ENCODE peak calls at places on chromosomes 2 and 18, in four cellular contexts. One of them, this sample, is unnamed.
A peak's percentile ranks its signal among the peaks of the same experiment; 100 is the strongest.

GRCh38 chr2:119678021-119678656 is 862 bp upstream of the TMEM177 start:
- DNase-seq in fibroblast of lung: no peak
- DNase-seq in cardiac fibroblast: no peak
- DNase-seq in mammary epithelial cell: no peak
- DNase-seq in this sample: no peak

GRCh38 chr2:106961328-106961727 is 75.4 kb upstream of the ST6GAL2 start:
- DNase-seq in fibroblast of lung: peak; percentile 52
- DNase-seq in cardiac fibroblast: no peak
- DNase-seq in mammary epithelial cell: no peak
- DNase-seq in this sample: no peak

GRCh38 chr2:105888625-105889024 is 143.9 kb downstream of the NCK2 start:
- DNase-seq in fibroblast of lung: no peak
- DNase-seq in cardiac fibroblast: peak; percentile 48
- DNase-seq in mammary epithelial cell: no peak
- DNase-seq in this sample: no peak

GRCh38 chr2:15127251-15127650 is 433.9 kb downstream of the NBAS start:
- DNase-seq in fibroblast of lung: no peak
- DNase-seq in cardiac fibroblast: no peak
- DNase-seq in mammary epithelial cell: no peak
- DNase-seq in this sample: no peak

GRCh38 chr2:172865422-172865821 is 129.8 kb downstream of the RAPGEF4 start:
- DNase-seq in fibroblast of lung: no peak
- DNase-seq in cardiac fibroblast: peak; percentile 39
- DNase-seq in mammary epithelial cell: no peak
- DNase-seq in this sample: no peak

GRCh38 chr2:193943406-193943960 is 1713.5 kb upstream of the SLC39A10 start:
- DNase-seq in fibroblast of lung: no peak
- DNase-seq in cardiac fibroblast: no peak
- DNase-seq in mammary epithelial cell: no peak
- DNase-seq in this sample: no peak

GRCh38 chr2:68272246-68272987 is 20.1 kb upstream of the PPP3R1 start:
- DNase-seq in fibroblast of lung: no peak
- DNase-seq in cardiac fibroblast: no peak
- DNase-seq in mammary epithelial cell: no peak
- DNase-seq in this sample: no peak

GRCh38 chr2:10007440-10007839 is 35.9 kb upstream of the KLF11 start:
- DNase-seq in fibroblast of lung: peak; percentile 28
- DNase-seq in cardiac fibroblast: no peak
- DNase-seq in mammary epithelial cell: no peak
- DNase-seq in this sample: no peak

GRCh38 chr2:76579911-76580310 is 869.2 kb upstream of the GCFC2 start:
- DNase-seq in fibroblast of lung: no peak
- DNase-seq in cardiac fibroblast: no peak
- DNase-seq in mammary epithelial cell: no peak
- DNase-seq in this sample: no peak

GRCh38 chr2:19575618-19576017 is 217.2 kb upstream of the OSR1 start:
- DNase-seq in fibroblast of lung: peak; percentile 73
- DNase-seq in cardiac fibroblast: peak; percentile 44
- DNase-seq in mammary epithelial cell: no peak
- DNase-seq in this sample: no peak

GRCh38 chr2:16219292-16219975 is 279.1 kb downstream of the MYCN start:
- DNase-seq in fibroblast of lung: no peak
- DNase-seq in cardiac fibroblast: no peak
- DNase-seq in mammary epithelial cell: no peak
- DNase-seq in this sample: no peak

GRCh38 chr2:18719978-18720775 is 130.8 kb upstream of the NT5C1B start:
- DNase-seq in fibroblast of lung: peak; percentile 61
- DNase-seq in cardiac fibroblast: peak; percentile 79
- DNase-seq in mammary epithelial cell: peak; percentile 70
- DNase-seq in this sample: peak; percentile 40

GRCh38 chr2:12685145-12685544 is 31.6 kb upstream of the TRIB2 start:
- DNase-seq in fibroblast of lung: peak; percentile 77
- DNase-seq in cardiac fibroblast: peak; percentile 35
- DNase-seq in mammary epithelial cell: no peak
- DNase-seq in this sample: no peak

GRCh38 chr2:228870993-228871392 is 400.1 kb downstream of the PID1 start:
- DNase-seq in fibroblast of lung: no peak
- DNase-seq in cardiac fibroblast: no peak
- DNase-seq in mammary epithelial cell: no peak
- DNase-seq in this sample: no peak

GRCh38 chr2:15794608-15795134 is 145.7 kb upstream of the MYCN start:
- DNase-seq in fibroblast of lung: no peak
- DNase-seq in cardiac fibroblast: no peak
- DNase-seq in mammary epithelial cell: no peak
- DNase-seq in this sample: no peak

GRCh38 chr2:22375094-22375493 is 1009.9 kb upstream of the KLHL29 start:
- DNase-seq in fibroblast of lung: no peak
- DNase-seq in cardiac fibroblast: no peak
- DNase-seq in mammary epithelial cell: no peak
- DNase-seq in this sample: no peak

GRCh38 chr2:22382439-22383169 is 1002.4 kb upstream of the KLHL29 start:
- DNase-seq in fibroblast of lung: no peak
- DNase-seq in cardiac fibroblast: no peak
- DNase-seq in mammary epithelial cell: no peak
- DNase-seq in this sample: no peak

DNA sequence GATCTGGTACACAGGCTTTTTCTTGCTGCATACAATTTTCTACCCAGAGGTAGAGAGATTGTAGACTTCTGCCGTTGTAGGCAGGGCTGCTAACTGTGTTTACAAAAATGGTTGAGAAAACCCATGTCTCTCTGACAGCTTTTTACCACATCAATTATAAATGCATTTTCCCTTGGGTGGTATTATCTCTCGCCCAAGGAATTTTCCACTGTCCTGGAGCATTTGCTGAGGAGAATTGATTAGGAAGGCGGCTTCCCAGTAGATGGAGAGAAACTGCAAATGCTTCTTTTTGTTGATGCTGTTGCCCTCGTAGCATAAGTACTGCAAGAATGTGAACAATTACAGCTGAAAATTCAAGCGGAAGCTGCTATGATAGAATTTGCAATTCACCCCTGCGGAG is 1007.7 kb upstream of the KLHL29 start:
- DNase-seq in fibroblast of lung: no peak
- DNase-seq in cardiac fibroblast: no peak
- DNase-seq in mammary epithelial cell: no peak
- DNase-seq in this sample: no peak
- H3K4me3 ChIP-seq in fibroblast of lung: no peak overlapping the region
- H3K4me3 ChIP-seq in cardiac fibroblast: no peak overlapping the region
- H3K4me3 ChIP-seq in mammary epithelial cell: no peak overlapping the region
- H3K4me3 ChIP-seq in this sample: no peak overlapping the region

DNA sequence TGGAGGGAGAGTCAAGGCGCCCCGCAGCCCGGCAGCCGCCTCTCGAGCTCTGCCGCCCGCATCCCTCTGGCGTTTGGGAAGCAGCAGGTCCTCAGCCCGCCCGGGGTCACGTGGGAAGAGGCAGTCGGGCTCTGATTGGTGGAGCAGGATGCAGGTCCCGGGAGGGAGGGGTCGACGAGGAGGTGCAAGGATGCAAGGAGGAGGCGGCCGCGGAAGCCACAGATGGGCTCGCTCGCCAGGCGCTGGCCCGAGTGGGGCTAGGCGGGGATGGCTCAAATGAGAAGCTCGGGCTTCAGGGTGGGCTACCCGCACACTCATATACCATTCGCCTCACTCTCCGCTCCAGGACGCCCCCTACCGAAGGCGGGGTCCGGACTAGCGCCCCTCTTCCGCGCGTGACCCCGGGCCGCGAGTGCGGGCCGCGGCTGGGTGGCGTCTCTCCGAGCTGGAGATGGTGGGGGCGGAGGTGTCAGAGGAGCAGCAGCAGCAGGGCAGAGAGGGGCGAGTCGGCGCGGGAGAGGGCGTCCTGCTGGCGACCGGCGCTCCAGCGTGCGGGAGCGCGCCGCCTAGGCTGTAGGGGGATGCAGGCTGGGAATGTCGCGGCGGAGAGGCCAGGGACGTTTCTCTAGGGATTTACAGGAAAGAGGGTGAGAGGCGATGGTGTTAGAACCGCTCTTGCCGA is at the start of gene TMEFF2:
- DNase-seq in fibroblast of lung: peak; percentile 84
- DNase-seq in cardiac fibroblast: peak; percentile 64
- DNase-seq in mammary epithelial cell: peak; percentile 6
- DNase-seq in this sample: no peak
- TF ChIP-seq CTCF in fibroblast of lung: peak; percentile 23
- TF ChIP-seq CTCF in cardiac fibroblast: peak; percentile 2
- TF ChIP-seq CTCF in mammary epithelial cell: no peak
- TF ChIP-seq CTCF in this sample: peak; percentile 36

GRCh38 chr2:232386740-232387450 is 8.3 kb downstream of the ALPP start:
- DNase-seq in fibroblast of lung: peak; percentile 36
- DNase-seq in cardiac fibroblast: peak; percentile 15
- DNase-seq in mammary epithelial cell: peak; percentile 32
- DNase-seq in this sample: no peak

GRCh38 chr2:232389327-232389726 is 10.8 kb downstream of the ALPP start:
- DNase-seq in fibroblast of lung: peak; percentile 64
- DNase-seq in cardiac fibroblast: peak; percentile 39
- DNase-seq in mammary epithelial cell: no peak
- DNase-seq in this sample: no peak

GRCh38 chr2:232386490-232386739 is 7.9 kb downstream of the ALPP start:
- DNase-seq in fibroblast of lung: no peak
- DNase-seq in cardiac fibroblast: no peak
- DNase-seq in mammary epithelial cell: no peak
- DNase-seq in this sample: no peak

GRCh38 chr2:232388324-232388891 is 9.9 kb downstream of the ALPP start:
- DNase-seq in fibroblast of lung: no peak
- DNase-seq in cardiac fibroblast: no peak
- DNase-seq in mammary epithelial cell: no peak
- DNase-seq in this sample: no peak

GRCh38 chr2:232387451-232388171 is 9.1 kb downstream of the ALPP start:
- DNase-seq in fibroblast of lung: no peak
- DNase-seq in cardiac fibroblast: no peak
- DNase-seq in mammary epithelial cell: no peak
- DNase-seq in this sample: no peak
- H3K4me3 ChIP-seq in fibroblast of lung: no peak overlapping the region
- H3K4me3 ChIP-seq in cardiac fibroblast: no peak overlapping the region
- H3K4me3 ChIP-seq in mammary epithelial cell: no peak overlapping the region
- H3K4me3 ChIP-seq in this sample: no peak overlapping the region

DNA sequence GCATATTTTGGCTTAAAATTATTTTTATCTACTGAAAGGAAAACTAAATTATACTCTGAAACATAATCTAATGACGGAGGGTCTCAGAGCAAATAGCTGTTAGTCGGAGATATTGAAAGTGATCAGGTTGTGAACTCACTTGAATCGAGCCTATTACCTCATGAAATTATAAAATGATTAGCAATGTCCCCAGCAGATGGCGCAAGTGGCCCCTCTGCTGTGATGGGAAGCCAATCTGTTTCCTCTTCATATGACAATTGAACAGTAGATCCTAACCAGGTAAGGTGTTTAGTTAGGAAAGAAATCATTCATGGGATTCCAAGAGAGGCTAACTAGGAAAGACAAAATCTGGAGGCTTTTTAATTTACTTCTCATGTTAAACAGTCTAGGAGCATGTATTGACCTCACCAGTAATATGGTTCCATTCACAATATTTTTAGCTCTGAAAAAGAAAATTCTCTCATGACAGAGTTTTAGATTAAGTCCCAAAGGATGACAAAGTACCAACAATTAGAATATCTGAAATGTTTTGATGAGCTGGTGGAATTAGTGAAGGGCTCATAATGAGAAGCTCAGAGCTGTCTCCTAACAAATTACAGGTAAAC is 29.9 kb upstream of the MPPE1 start:
- DNase-seq in fibroblast of lung: peak; percentile 45
- DNase-seq in cardiac fibroblast: peak; percentile 80
- DNase-seq in mammary epithelial cell: peak; percentile 47
- DNase-seq in this sample: no peak
- TF ChIP-seq CTCF in fibroblast of lung: peak; percentile 75
- TF ChIP-seq CTCF in cardiac fibroblast: peak; percentile 69
- TF ChIP-seq CTCF in mammary epithelial cell: peak; percentile 70
- TF ChIP-seq CTCF in this sample: peak; percentile 70

GRCh38 chr2:239158641-239159475 is 242.0 kb downstream of the HDAC4 start:
- DNase-seq in fibroblast of lung: no peak
- DNase-seq in cardiac fibroblast: no peak
- DNase-seq in mammary epithelial cell: no peak
- DNase-seq in this sample: no peak

GRCh38 chr2:239156516-239157265 is 244.1 kb downstream of the HDAC4 start:
- DNase-seq in fibroblast of lung: no peak
- DNase-seq in cardiac fibroblast: no peak
- DNase-seq in mammary epithelial cell: no peak
- DNase-seq in this sample: no peak

GRCh38 chr2:239157766-239158165 is 243.1 kb downstream of the HDAC4 start:
- DNase-seq in fibroblast of lung: no peak
- DNase-seq in cardiac fibroblast: no peak
- DNase-seq in mammary epithelial cell: peak; percentile 44
- DNase-seq in this sample: no peak

GRCh38 chr2:239155806-239156480 is 244.9 kb downstream of the HDAC4 start:
- DNase-seq in fibroblast of lung: no peak
- DNase-seq in cardiac fibroblast: no peak
- DNase-seq in mammary epithelial cell: no peak
- DNase-seq in this sample: no peak

GRCh38 chr2:239157269-239157668 is 243.6 kb downstream of the HDAC4 start:
- DNase-seq in fibroblast of lung: no peak
- DNase-seq in cardiac fibroblast: no peak
- DNase-seq in mammary epithelial cell: no peak
- DNase-seq in this sample: no peak
- H3K4me3 ChIP-seq in fibroblast of lung: no peak overlapping the region
- H3K4me3 ChIP-seq in cardiac fibroblast: no peak overlapping the region
- H3K4me3 ChIP-seq in mammary epithelial cell: no peak overlapping the region
- H3K4me3 ChIP-seq in this sample: no peak overlapping the region

GRCh38 chr2:2116657-2117056 is 214.4 kb downstream of the MYT1L start:
- DNase-seq in fibroblast of lung: no peak
- DNase-seq in cardiac fibroblast: no peak
- DNase-seq in mammary epithelial cell: no peak
- DNase-seq in this sample: no peak

GRCh38 chr2:2114745-2115245 is 216.3 kb downstream of the MYT1L start:
- DNase-seq in fibroblast of lung: no peak
- DNase-seq in cardiac fibroblast: no peak
- DNase-seq in mammary epithelial cell: no peak
- DNase-seq in this sample: no peak

GRCh38 chr2:2108756-2109155 is 222.3 kb downstream of the MYT1L start:
- DNase-seq in fibroblast of lung: no peak
- DNase-seq in cardiac fibroblast: no peak
- DNase-seq in mammary epithelial cell: no peak
- DNase-seq in this sample: no peak

GRCh38 chr2:2109186-2109585 is 221.9 kb downstream of the MYT1L start:
- DNase-seq in fibroblast of lung: no peak
- DNase-seq in cardiac fibroblast: no peak
- DNase-seq in mammary epithelial cell: no peak
- DNase-seq in this sample: no peak

GRCh38 chr2:2112416-2113131 is 218.5 kb downstream of the MYT1L start:
- DNase-seq in fibroblast of lung: no peak
- DNase-seq in cardiac fibroblast: no peak
- DNase-seq in mammary epithelial cell: no peak
- DNase-seq in this sample: no peak
- TF ChIP-seq CTCF in fibroblast of lung: no peak
- TF ChIP-seq CTCF in cardiac fibroblast: no peak
- TF ChIP-seq CTCF in mammary epithelial cell: no peak
- TF ChIP-seq CTCF in this sample: no peak